ENCODE peak calls at places on chromosomes 4 and X, in five cellular contexts. R, K, H, N and O are unnamed samples.
A peak's percentile ranks its signal among the peaks of the same experiment; 100 is the strongest.

GRCh38 chr4:113437124-113437523 is 324.4 kb downstream of the CAMK2D start:
- DNase-seq in H (no peak), K (no peak), R (no peak), N (no peak), O (no peak)

GRCh38 chrX:118807151-118808017 is 16.2 kb upstream of the ZCCHC12 start:
- DNase-seq in N (no peak), R (no peak), H (no peak), K (peak; percentile 76), O (peak; percentile 16)

GRCh38 chrX:16112428-16112827 is 10.9 kb upstream of the GRPR start:
- DNase-seq in N (no peak), H (no peak), R (no peak), K (no peak), O (no peak)

GRCh38 chr4:87745058-87745842 is 54.1 kb upstream of the IBSP start:
- DNase-seq in H (no peak), K (peak; percentile 49), R (no peak), N (no peak), O (no peak)

GRCh38 chrX:78514852-78515251 is 144.3 kb downstream of the RTL3 start:
- DNase-seq in N (no peak), H (no peak), R (no peak), K (peak; percentile 84), O (no peak)

GRCh38 chr4:125266901-125267601 is 47.7 kb upstream of the FAT4 start:
- DNase-seq in K (peak; percentile 31), R (no peak), N (no peak), H (no peak), O (no peak)

GRCh38 chr4:166435449-166435848 is 562.4 kb downstream of the TLL1 start:
- DNase-seq in H (peak; percentile 19), K (no peak), N (no peak), R (no peak), O (no peak)

GRCh38 chr4:83631066-83631465 is 95.2 kb downstream of the GPAT3 start:
- DNase-seq in K (no peak), N (no peak), H (no peak), R (no peak), O (no peak)

GRCh38 chrX:106935175-106935574 is 15.0 kb downstream of the CLDN2 start:
- DNase-seq in H (peak; percentile 93), R (peak; percentile 47), N (no peak), K (no peak), O (no peak)

GRCh38 chr4:1238676-1239000 is 10.3 kb downstream of the CTBP1 start:
- DNase-seq in R (no peak), K (no peak), H (no peak), N (peak; percentile 24), O (no peak)

GRCh38 chrX:46577116-46578005 is 3.8 kb downstream of the CHST7 start:
- DNase-seq in K (no peak), N (no peak), H (no peak), R (no peak), O (no peak)

GRCh38 chrX:67613366-67613765 is 69.5 kb downstream of the AR start:
- DNase-seq in H (no peak), N (no peak), K (no peak), R (peak; percentile 48), O (no peak)

GRCh38 chrX:42803320-42803719 is 25.4 kb upstream of the PPP1R2C start:
- DNase-seq in K (no peak), N (no peak), H (no peak), R (no peak), O (no peak)

GRCh38 chr4:107034091-107034698 is 1.9 kb downstream of the DKK2 start:
- DNase-seq in N (no peak), K (peak; percentile 87), H (no peak), R (peak; percentile 65), O (no peak)

GRCh38 chr4:95105983-95106382 is 348.2 kb downstream of the BMPR1B start:
- DNase-seq in N (no peak), R (no peak), K (no peak), H (no peak), O (no peak)

GRCh38 chrX:39202641-39203040 is 401.4 kb downstream of the MID1IP1 start:
- DNase-seq in H (no peak), K (peak; percentile 54), N (no peak), R (no peak), O (no peak)

GRCh38 chr4:5409980-5410618 is 298.3 kb downstream of the EVC2 start:
- DNase-seq in H (no peak), K (peak; percentile 48), R (no peak), N (no peak), O (no peak)
- H3K4me3 ChIP-seq in H (peak overlapping the region; percentile 36), K (no peak overlapping the region), R (peak overlapping the region; percentile 13), N (no peak overlapping the region), O (no peak overlapping the region)

GRCh38 chr4:15651682-15652081 is 3.5 kb downstream of the FBXL5 start:
- DNase-seq in R (no peak), N (no peak), K (no peak), H (no peak), O (peak; percentile 42)

GRCh38 chr4:15653430-15653829 is 1.7 kb downstream of the FBXL5 start:
- DNase-seq in R (no peak), H (no peak), K (no peak), N (no peak), O (no peak)

GRCh38 chr4:15653864-15654391 is 1.2 kb downstream of the FBXL5 start:
- DNase-seq in N (no peak), H (no peak), R (peak; percentile 41), K (no peak), O (no peak)

GRCh38 chr4:15649914-15650545 is 5.1 kb downstream of the FBXL5 start:
- DNase-seq in N (no peak), R (peak; percentile 43), H (no peak), K (peak; percentile 81), O (peak; percentile 86)

GRCh38 chr4:15652191-15652590 is 3.0 kb downstream of the FBXL5 start:
- DNase-seq in R (no peak), N (no peak), K (no peak), H (no peak), O (no peak)
- H3K4me3 ChIP-seq in R (no peak overlapping the region), N (peak overlapping the region; percentile 68), K (peak overlapping the region; percentile 99), H (peak overlapping the region; percentile 74), O (no peak overlapping the region)

GRCh38 chr4:175998782-175999181 is 66.9 kb upstream of the WDR17 start:
- DNase-seq in K (peak; percentile 83), H (no peak), R (no peak), N (no peak), O (peak; percentile 28)

GRCh38 chr4:175997291-175997690 is 68.3 kb upstream of the WDR17 start:
- DNase-seq in N (no peak), R (no peak), K (no peak), H (no peak), O (no peak)

GRCh38 chr4:176002007-176002623 is 63.5 kb upstream of the WDR17 start:
- DNase-seq in R (no peak), N (peak; percentile 66), K (peak; percentile 90), H (no peak), O (no peak)

GRCh38 chr4:175999944-176000343 is 65.7 kb upstream of the WDR17 start:
- DNase-seq in H (no peak), N (no peak), K (no peak), R (no peak), O (no peak)

DNA sequence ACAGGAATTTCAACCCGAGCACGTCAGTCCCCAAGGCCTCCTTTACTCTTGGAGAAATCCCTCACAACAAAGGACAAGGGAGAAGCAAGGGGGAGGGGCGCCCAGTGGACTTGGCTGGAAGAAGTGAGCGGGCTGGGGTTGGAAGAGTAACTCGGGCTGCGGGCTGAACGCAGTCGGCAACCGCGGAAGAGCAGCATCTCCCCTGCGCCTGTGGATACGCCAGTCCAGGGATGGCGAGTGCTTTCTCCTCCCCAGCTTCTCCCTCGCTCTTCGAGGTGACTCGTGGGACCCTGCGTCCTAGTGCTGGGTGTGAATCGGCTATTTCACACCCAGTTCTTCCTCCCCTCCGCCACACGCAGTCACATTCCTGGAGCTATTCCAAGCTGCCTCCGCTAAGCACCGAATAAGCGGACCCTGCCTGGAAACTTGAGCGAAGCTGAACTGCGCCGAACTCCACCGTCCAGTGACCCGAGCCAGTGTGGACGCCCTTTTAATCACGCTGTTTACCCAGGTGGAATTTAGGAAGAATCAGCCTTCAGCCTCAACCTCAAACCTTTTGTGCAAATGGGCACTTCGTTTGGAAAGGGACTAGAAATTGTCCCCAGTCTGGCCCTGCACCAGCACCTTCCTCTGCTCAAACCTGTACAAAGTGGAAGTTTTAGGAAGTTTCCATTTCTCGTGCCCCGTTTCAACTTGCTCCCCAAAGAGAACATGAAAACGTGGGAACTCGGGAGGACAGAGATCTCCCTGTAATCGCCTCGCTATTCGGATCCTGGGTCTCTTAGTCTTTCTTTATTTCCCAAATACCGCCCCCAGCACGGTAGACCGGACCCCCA is 64.3 kb upstream of the WDR17 start:
- DNase-seq in K (peak; percentile 94), R (no peak), N (peak; percentile 61), H (no peak), O (no peak)
- H3K4me3 ChIP-seq in K (peak overlapping the region; percentile 90), R (peak overlapping the region; percentile 16), N (peak overlapping the region; percentile 62), H (peak overlapping the region; percentile 58), O (no peak overlapping the region)

GRCh38 chr4:140284449-140284848 is 89.0 kb upstream of the SCOC start:
- DNase-seq in H (no peak), N (no peak), K (no peak), R (no peak), O (no peak)

GRCh38 chr4:140277576-140277975 is 95.9 kb upstream of the SCOC start:
- DNase-seq in H (no peak), N (no peak), R (no peak), K (no peak), O (no peak)

GRCh38 chr4:140286503-140286902 is 86.9 kb upstream of the SCOC start:
- DNase-seq in H (no peak), N (no peak), K (no peak), R (no peak), O (no peak)

DNA sequence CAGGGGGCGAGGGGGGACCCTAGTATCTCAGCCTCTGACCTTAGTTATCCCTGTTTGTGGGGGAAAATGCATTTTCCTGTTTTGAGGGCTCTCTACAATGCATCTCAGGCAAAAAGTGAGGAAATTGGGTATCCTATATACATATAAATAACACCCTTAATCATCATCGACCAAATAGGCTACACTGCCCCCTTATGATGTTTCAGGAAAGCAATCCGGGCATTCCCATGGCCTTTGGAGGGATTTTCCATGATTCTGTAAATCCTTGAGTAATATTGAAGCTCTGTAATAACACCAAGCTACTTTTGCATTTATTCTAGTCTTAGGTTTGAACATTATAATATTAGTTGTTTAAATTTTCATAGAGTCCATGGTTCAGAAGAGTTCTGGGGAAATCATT is 91.6 kb upstream of the SCOC start:
- DNase-seq in R (no peak), K (no peak), N (no peak), H (no peak), O (no peak)
- H3K4me3 ChIP-seq in R (no peak overlapping the region), K (no peak overlapping the region), N (no peak overlapping the region), H (no peak overlapping the region), O (no peak overlapping the region)

GRCh38 chr4:76187152-76187551 is 26.5 kb downstream of the SCARB2 start:
- DNase-seq in K (no peak), R (no peak), N (no peak), H (no peak), O (no peak)
- H3K4me3 ChIP-seq in K (no peak overlapping the region), R (no peak overlapping the region), N (no peak overlapping the region), H (no peak overlapping the region), O (no peak overlapping the region)

GRCh38 chr4:70651864-70652506 is 14.3 kb downstream of the JCHAIN start:
- DNase-seq in N (no peak), R (no peak), K (peak; percentile 51), H (no peak), O (peak; percentile 65)
- H3K4me3 ChIP-seq in N (no peak overlapping the region), R (no peak overlapping the region), K (no peak overlapping the region), H (no peak overlapping the region), O (no peak overlapping the region)

GRCh38 chrX:10755477-10756334 is 135.3 kb upstream of the MID1 start:
- DNase-seq in R (peak; percentile 71), N (no peak), H (peak; percentile 59), K (peak; percentile 78), O (no peak)
- H3K4me3 ChIP-seq in R (no peak overlapping the region), N (no peak overlapping the region), H (no peak overlapping the region), K (no peak overlapping the region), O (no peak overlapping the region)